ENCODE peak calls at places on chromosomes 5 and 9, in eight cellular contexts. One of them, this sample, is unnamed.

GRCh38 chr9:113446323-113446740 is 17.2 kb upstream of the RGS3 start:
- DNase-seq in EH: peak; percentile 64
- DNase-seq in posterior cingulate gyrus: no peak
- DNase-seq in fibroblast of lung: peak; percentile 71
- DNase-seq in stimulated activated CD8-positive, alpha-beta memory T cell treated with anti-CD3 and anti-CD28 coated beads, Interleukin-15, amount 100 ng/mL, for 24 hours: no peak
- DNase-seq in cardiac muscle cell: peak; percentile 73
- DNase-seq in CD4-positive, alpha-beta memory T cell: peak; percentile 41
- DNase-seq in GM06990: no peak
- DNase-seq in this sample: no peak

GRCh38 chr9:93083592-93084470 is 12.2 kb upstream of the CARD19 start:
- DNase-seq in cardiac muscle cell: no peak
- DNase-seq in posterior cingulate gyrus: peak; percentile 14
- DNase-seq in CD4-positive, alpha-beta memory T cell: no peak
- DNase-seq in EH: no peak
- DNase-seq in GM06990: no peak
- DNase-seq in fibroblast of lung: peak; percentile 31
- DNase-seq in stimulated activated CD8-positive, alpha-beta memory T cell treated with anti-CD3 and anti-CD28 coated beads, Interleukin-15, amount 100 ng/mL, for 24 hours: no peak
- DNase-seq in this sample: no peak

GRCh38 chr9:92950359-92950955 is 3.1 kb downstream of the FGD3 start:
- DNase-seq in EH: no peak
- DNase-seq in CD4-positive, alpha-beta memory T cell: no peak
- DNase-seq in cardiac muscle cell: no peak
- DNase-seq in GM06990: no peak
- DNase-seq in posterior cingulate gyrus: no peak
- DNase-seq in stimulated activated CD8-positive, alpha-beta memory T cell treated with anti-CD3 and anti-CD28 coated beads, Interleukin-15, amount 100 ng/mL, for 24 hours: no peak
- DNase-seq in fibroblast of lung: no peak
- DNase-seq in this sample: no peak

GRCh38 chr5:156380846-156381245 is 53.9 kb downstream of the SGCD start:
- DNase-seq in cardiac muscle cell: peak; percentile 82
- DNase-seq in EH: peak; percentile 65
- DNase-seq in GM06990: no peak
- DNase-seq in posterior cingulate gyrus: no peak
- DNase-seq in fibroblast of lung: peak; percentile 74
- DNase-seq in stimulated activated CD8-positive, alpha-beta memory T cell treated with anti-CD3 and anti-CD28 coated beads, Interleukin-15, amount 100 ng/mL, for 24 hours: no peak
- DNase-seq in CD4-positive, alpha-beta memory T cell: no peak
- DNase-seq in this sample: no peak

GRCh38 chr5:167743685-167744084 is 547.8 kb upstream of the WWC1 start:
- DNase-seq in CD4-positive, alpha-beta memory T cell: no peak
- DNase-seq in fibroblast of lung: peak; percentile 49
- DNase-seq in EH: peak; percentile 90
- DNase-seq in GM06990: no peak
- DNase-seq in cardiac muscle cell: peak; percentile 89
- DNase-seq in stimulated activated CD8-positive, alpha-beta memory T cell treated with anti-CD3 and anti-CD28 coated beads, Interleukin-15, amount 100 ng/mL, for 24 hours: no peak
- DNase-seq in posterior cingulate gyrus: no peak
- DNase-seq in this sample: no peak

GRCh38 chr5:21236104-21236503 is 1248.1 kb upstream of the CDH18 start:
- DNase-seq in posterior cingulate gyrus: no peak
- DNase-seq in fibroblast of lung: no peak
- DNase-seq in CD4-positive, alpha-beta memory T cell: no peak
- DNase-seq in stimulated activated CD8-positive, alpha-beta memory T cell treated with anti-CD3 and anti-CD28 coated beads, Interleukin-15, amount 100 ng/mL, for 24 hours: no peak
- DNase-seq in GM06990: no peak
- DNase-seq in cardiac muscle cell: no peak
- DNase-seq in EH: no peak
- DNase-seq in this sample: no peak

GRCh38 chr5:151028717-151029116 is 8.3 kb downstream of the GPX3 start:
- DNase-seq in EH: no peak
- DNase-seq in CD4-positive, alpha-beta memory T cell: no peak
- DNase-seq in posterior cingulate gyrus: no peak
- DNase-seq in cardiac muscle cell: no peak
- DNase-seq in GM06990: no peak
- DNase-seq in stimulated activated CD8-positive, alpha-beta memory T cell treated with anti-CD3 and anti-CD28 coated beads, Interleukin-15, amount 100 ng/mL, for 24 hours: no peak
- DNase-seq in fibroblast of lung: no peak
- DNase-seq in this sample: no peak

GRCh38 chr5:116486588-116486987 is 88.0 kb downstream of the SEMA6A start:
- DNase-seq in cardiac muscle cell: no peak
- DNase-seq in GM06990: no peak
- DNase-seq in CD4-positive, alpha-beta memory T cell: no peak
- DNase-seq in EH: no peak
- DNase-seq in stimulated activated CD8-positive, alpha-beta memory T cell treated with anti-CD3 and anti-CD28 coated beads, Interleukin-15, amount 100 ng/mL, for 24 hours: no peak
- DNase-seq in fibroblast of lung: no peak
- DNase-seq in posterior cingulate gyrus: no peak
- DNase-seq in this sample: no peak

GRCh38 chr9:23123048-23123632 is 676.5 kb downstream of the DMRTA1 start:
- DNase-seq in fibroblast of lung: peak; percentile 1
- DNase-seq in CD4-positive, alpha-beta memory T cell: no peak
- DNase-seq in stimulated activated CD8-positive, alpha-beta memory T cell treated with anti-CD3 and anti-CD28 coated beads, Interleukin-15, amount 100 ng/mL, for 24 hours: no peak
- DNase-seq in GM06990: no peak
- DNase-seq in cardiac muscle cell: peak; percentile 13
- DNase-seq in EH: no peak
- DNase-seq in posterior cingulate gyrus: peak; percentile 68
- DNase-seq in this sample: no peak

GRCh38 chr5:88656196-88656935 is 226.6 kb downstream of the MEF2C start:
- DNase-seq in GM06990: no peak
- DNase-seq in CD4-positive, alpha-beta memory T cell: no peak
- DNase-seq in stimulated activated CD8-positive, alpha-beta memory T cell treated with anti-CD3 and anti-CD28 coated beads, Interleukin-15, amount 100 ng/mL, for 24 hours: no peak
- DNase-seq in fibroblast of lung: no peak
- DNase-seq in EH: no peak
- DNase-seq in cardiac muscle cell: no peak
- DNase-seq in posterior cingulate gyrus: no peak
- DNase-seq in this sample: no peak

GRCh38 chr5:139658928-139659667 is 10.9 kb downstream of the CXXC5 start:
- DNase-seq in cardiac muscle cell: peak; percentile 63
- DNase-seq in GM06990: peak; percentile 55
- DNase-seq in CD4-positive, alpha-beta memory T cell: no peak
- DNase-seq in stimulated activated CD8-positive, alpha-beta memory T cell treated with anti-CD3 and anti-CD28 coated beads, Interleukin-15, amount 100 ng/mL, for 24 hours: no peak
- DNase-seq in posterior cingulate gyrus: no peak
- DNase-seq in EH: peak; percentile 91
- DNase-seq in fibroblast of lung: peak; percentile 60
- DNase-seq in this sample: no peak

GRCh38 chr5:150097152-150097551 is 10.8 kb upstream of the CSF1R start:
- DNase-seq in fibroblast of lung: no peak
- DNase-seq in posterior cingulate gyrus: no peak
- DNase-seq in EH: no peak
- DNase-seq in CD4-positive, alpha-beta memory T cell: no peak
- DNase-seq in GM06990: no peak
- DNase-seq in cardiac muscle cell: no peak
- DNase-seq in stimulated activated CD8-positive, alpha-beta memory T cell treated with anti-CD3 and anti-CD28 coated beads, Interleukin-15, amount 100 ng/mL, for 24 hours: no peak
- DNase-seq in this sample: no peak